ENCODE peak calls at places on chromosomes 1 and 21, in nine cellular contexts. One of them, this sample, is unnamed.

GRCh38 chr1:40840526-40841323 is 21.4 kb downstream of the CITED4 start:
- ATAC-seq in omental fat pad: no peak
- ATAC-seq in left lung: no peak
- ATAC-seq in stimulated activated naive CD8-positive, alpha-beta T cell treated with anti-CD3 and anti-CD28 coated beads, Interleukin-15, amount 100 ng/mL, for 72 hours: no peak
- ATAC-seq in pancreas: no peak
- ATAC-seq in B cell: no peak
- ATAC-seq in foreskin keratinocyte: no peak
- ATAC-seq in left ventricle myocardium superior: no peak
- ATAC-seq in effector memory CD8-positive, alpha-beta T cell: peak; percentile 73
- ATAC-seq in this sample: no peak

GRCh38 chr1:44792736-44793502 is 4.9 kb upstream of the BEST4 start:
- ATAC-seq in left ventricle myocardium superior: no peak
- ATAC-seq in omental fat pad: no peak
- ATAC-seq in pancreas: no peak
- ATAC-seq in left lung: peak; percentile 35
- ATAC-seq in foreskin keratinocyte: no peak
- ATAC-seq in B cell: no peak
- ATAC-seq in effector memory CD8-positive, alpha-beta T cell: no peak
- ATAC-seq in stimulated activated naive CD8-positive, alpha-beta T cell treated with anti-CD3 and anti-CD28 coated beads, Interleukin-15, amount 100 ng/mL, for 72 hours: no peak
- ATAC-seq in this sample: no peak

GRCh38 chr21:15775291-15775690 is 45.5 kb downstream of the USP25 start:
- ATAC-seq in left ventricle myocardium superior: no peak
- ATAC-seq in omental fat pad: no peak
- ATAC-seq in left lung: no peak
- ATAC-seq in effector memory CD8-positive, alpha-beta T cell: no peak
- ATAC-seq in stimulated activated naive CD8-positive, alpha-beta T cell treated with anti-CD3 and anti-CD28 coated beads, Interleukin-15, amount 100 ng/mL, for 72 hours: no peak
- ATAC-seq in B cell: no peak
- ATAC-seq in foreskin keratinocyte: no peak
- ATAC-seq in pancreas: no peak
- ATAC-seq in this sample: no peak

GRCh38 chr1:212700597-212700891 is 904 bp upstream of the BATF3 start:
- ATAC-seq in stimulated activated naive CD8-positive, alpha-beta T cell treated with anti-CD3 and anti-CD28 coated beads, Interleukin-15, amount 100 ng/mL, for 72 hours: peak; percentile 47
- ATAC-seq in pancreas: peak; percentile 12
- ATAC-seq in left ventricle myocardium superior: peak; percentile 9
- ATAC-seq in B cell: no peak
- ATAC-seq in left lung: peak; percentile 2
- ATAC-seq in omental fat pad: no peak
- ATAC-seq in foreskin keratinocyte: no peak
- ATAC-seq in effector memory CD8-positive, alpha-beta T cell: no peak
- ATAC-seq in this sample: no peak

GRCh38 chr1:88052162-88052561 is 631.9 kb upstream of the PKN2 start:
- ATAC-seq in left lung: no peak
- ATAC-seq in foreskin keratinocyte: no peak
- ATAC-seq in stimulated activated naive CD8-positive, alpha-beta T cell treated with anti-CD3 and anti-CD28 coated beads, Interleukin-15, amount 100 ng/mL, for 72 hours: no peak
- ATAC-seq in B cell: no peak
- ATAC-seq in effector memory CD8-positive, alpha-beta T cell: no peak
- ATAC-seq in left ventricle myocardium superior: no peak
- ATAC-seq in omental fat pad: no peak
- ATAC-seq in pancreas: no peak
- ATAC-seq in this sample: no peak

GRCh38 chr1:79232831-79233230 is 226.3 kb upstream of the ADGRL4 start:
- ATAC-seq in stimulated activated naive CD8-positive, alpha-beta T cell treated with anti-CD3 and anti-CD28 coated beads, Interleukin-15, amount 100 ng/mL, for 72 hours: no peak
- ATAC-seq in pancreas: no peak
- ATAC-seq in left lung: no peak
- ATAC-seq in foreskin keratinocyte: no peak
- ATAC-seq in effector memory CD8-positive, alpha-beta T cell: no peak
- ATAC-seq in B cell: no peak
- ATAC-seq in omental fat pad: no peak
- ATAC-seq in left ventricle myocardium superior: no peak
- ATAC-seq in this sample: no peak

GRCh38 chr1:114352797-114353196 is 158.2 kb downstream of the TRIM33 start:
- ATAC-seq in foreskin keratinocyte: no peak
- ATAC-seq in effector memory CD8-positive, alpha-beta T cell: no peak
- ATAC-seq in omental fat pad: no peak
- ATAC-seq in left lung: peak; percentile 53
- ATAC-seq in left ventricle myocardium superior: peak; percentile 53
- ATAC-seq in B cell: no peak
- ATAC-seq in stimulated activated naive CD8-positive, alpha-beta T cell treated with anti-CD3 and anti-CD28 coated beads, Interleukin-15, amount 100 ng/mL, for 72 hours: no peak
- ATAC-seq in pancreas: peak; percentile 34
- ATAC-seq in this sample: no peak

GRCh38 chr1:183242556-183242955 is 56.5 kb downstream of the LAMC2 start:
- ATAC-seq in stimulated activated naive CD8-positive, alpha-beta T cell treated with anti-CD3 and anti-CD28 coated beads, Interleukin-15, amount 100 ng/mL, for 72 hours: no peak
- ATAC-seq in effector memory CD8-positive, alpha-beta T cell: no peak
- ATAC-seq in left lung: no peak
- ATAC-seq in left ventricle myocardium superior: peak; percentile 44
- ATAC-seq in pancreas: no peak
- ATAC-seq in foreskin keratinocyte: no peak
- ATAC-seq in omental fat pad: no peak
- ATAC-seq in B cell: no peak
- ATAC-seq in this sample: no peak

GRCh38 chr1:180563013-180563827 is 4.5 kb downstream of the OVAAL start:
- ATAC-seq in left ventricle myocardium superior: peak; percentile 72
- ATAC-seq in pancreas: peak; percentile 66
- ATAC-seq in B cell: no peak
- ATAC-seq in omental fat pad: no peak
- ATAC-seq in effector memory CD8-positive, alpha-beta T cell: no peak
- ATAC-seq in foreskin keratinocyte: peak; percentile 80
- ATAC-seq in stimulated activated naive CD8-positive, alpha-beta T cell treated with anti-CD3 and anti-CD28 coated beads, Interleukin-15, amount 100 ng/mL, for 72 hours: no peak
- ATAC-seq in left lung: peak; percentile 60
- ATAC-seq in this sample: peak; percentile 84

GRCh38 chr1:91546876-91547275 is 46.2 kb downstream of the CDC7 start:
- ATAC-seq in left ventricle myocardium superior: peak; percentile 54
- ATAC-seq in B cell: no peak
- ATAC-seq in omental fat pad: no peak
- ATAC-seq in pancreas: no peak
- ATAC-seq in foreskin keratinocyte: no peak
- ATAC-seq in effector memory CD8-positive, alpha-beta T cell: no peak
- ATAC-seq in stimulated activated naive CD8-positive, alpha-beta T cell treated with anti-CD3 and anti-CD28 coated beads, Interleukin-15, amount 100 ng/mL, for 72 hours: no peak
- ATAC-seq in left lung: no peak
- ATAC-seq in this sample: no peak

GRCh38 chr1:12163210-12163609 is 3.6 kb upstream of the TNFRSF1B start:
- ATAC-seq in foreskin keratinocyte: no peak
- ATAC-seq in pancreas: no peak
- ATAC-seq in B cell: no peak
- ATAC-seq in left lung: no peak
- ATAC-seq in omental fat pad: no peak
- ATAC-seq in stimulated activated naive CD8-positive, alpha-beta T cell treated with anti-CD3 and anti-CD28 coated beads, Interleukin-15, amount 100 ng/mL, for 72 hours: peak; percentile 26
- ATAC-seq in left ventricle myocardium superior: no peak
- ATAC-seq in effector memory CD8-positive, alpha-beta T cell: no peak
- ATAC-seq in this sample: peak; percentile 77